ENCODE peak calls at places on chromosomes 5 and 9, in nine cellular contexts. One of them, this sample, is unnamed.

GRCh38 chr5:8749556-8749955 is 796.3 kb downstream of the SEMA5A start:
- DNase-seq in neural progenitor cell: no peak
- DNase-seq in RWPE1: no peak
- DNase-seq in nephron progenitor cell: no peak
- DNase-seq in progenitor cell of endocrine pancreas: no peak
- DNase-seq in astrocyte of the spinal cord: no peak
- DNase-seq in psoas muscle: no peak
- DNase-seq in lung: no peak
- DNase-seq in cardiac fibroblast: no peak
- DNase-seq in this sample: no peak

GRCh38 chr5:50593681-50594080 is 72.8 kb upstream of the PARP8 start:
- DNase-seq in astrocyte of the spinal cord: no peak
- DNase-seq in cardiac fibroblast: peak; percentile 14
- DNase-seq in progenitor cell of endocrine pancreas: no peak
- DNase-seq in RWPE1: no peak
- DNase-seq in lung: no peak
- DNase-seq in nephron progenitor cell: no peak
- DNase-seq in neural progenitor cell: no peak
- DNase-seq in psoas muscle: no peak
- DNase-seq in this sample: no peak

GRCh38 chr9:120928015-120928719 is 1.6 kb upstream of the TRAF1 start:
- DNase-seq in astrocyte of the spinal cord: no peak
- DNase-seq in lung: peak; percentile 58
- DNase-seq in nephron progenitor cell: no peak
- DNase-seq in psoas muscle: peak; percentile 40
- DNase-seq in progenitor cell of endocrine pancreas: no peak
- DNase-seq in cardiac fibroblast: peak; percentile 40
- DNase-seq in neural progenitor cell: peak; percentile 39
- DNase-seq in RWPE1: peak; percentile 62
- DNase-seq in this sample: no peak

GRCh38 chr9:90815183-90815943 is 13.7 kb downstream of the SYK start:
- DNase-seq in nephron progenitor cell: no peak
- DNase-seq in RWPE1: no peak
- DNase-seq in neural progenitor cell: no peak
- DNase-seq in cardiac fibroblast: no peak
- DNase-seq in astrocyte of the spinal cord: no peak
- DNase-seq in psoas muscle: no peak
- DNase-seq in progenitor cell of endocrine pancreas: no peak
- DNase-seq in lung: no peak
- DNase-seq in this sample: no peak

GRCh38 chr9:88713022-88713421 is 178.0 kb downstream of the NXNL2 start:
- DNase-seq in psoas muscle: no peak
- DNase-seq in cardiac fibroblast: no peak
- DNase-seq in nephron progenitor cell: no peak
- DNase-seq in astrocyte of the spinal cord: no peak
- DNase-seq in lung: no peak
- DNase-seq in RWPE1: no peak
- DNase-seq in progenitor cell of endocrine pancreas: no peak
- DNase-seq in neural progenitor cell: no peak
- DNase-seq in this sample: no peak

GRCh38 chr5:3277590-3278196 is 317.9 kb upstream of the IRX1 start:
- DNase-seq in nephron progenitor cell: no peak
- DNase-seq in lung: no peak
- DNase-seq in progenitor cell of endocrine pancreas: no peak
- DNase-seq in neural progenitor cell: peak; percentile 78
- DNase-seq in cardiac fibroblast: no peak
- DNase-seq in psoas muscle: no peak
- DNase-seq in astrocyte of the spinal cord: no peak
- DNase-seq in RWPE1: no peak
- DNase-seq in this sample: no peak

GRCh38 chr9:34125681-34126206 is 754 bp downstream of the DCAF12 start:
- DNase-seq in nephron progenitor cell: peak; percentile 12
- DNase-seq in psoas muscle: no peak
- DNase-seq in astrocyte of the spinal cord: peak; percentile 19
- DNase-seq in neural progenitor cell: peak; percentile 43
- DNase-seq in cardiac fibroblast: peak; percentile 43
- DNase-seq in lung: no peak
- DNase-seq in progenitor cell of endocrine pancreas: no peak
- DNase-seq in RWPE1: peak; percentile 67
- DNase-seq in this sample: no peak

GRCh38 chr9:72509635-72510034 is 11.8 kb upstream of the TMC1 start:
- DNase-seq in RWPE1: peak; percentile 30
- DNase-seq in cardiac fibroblast: peak; percentile 64
- DNase-seq in progenitor cell of endocrine pancreas: no peak
- DNase-seq in neural progenitor cell: no peak
- DNase-seq in astrocyte of the spinal cord: peak; percentile 38
- DNase-seq in psoas muscle: no peak
- DNase-seq in lung: no peak
- DNase-seq in nephron progenitor cell: no peak
- DNase-seq in this sample: peak; percentile 51

GRCh38 chr9:134374301-134375010 is 48.2 kb downstream of the RXRA start:
- DNase-seq in lung: no peak
- DNase-seq in neural progenitor cell: no peak
- DNase-seq in RWPE1: no peak
- DNase-seq in progenitor cell of endocrine pancreas: no peak
- DNase-seq in cardiac fibroblast: no peak
- DNase-seq in psoas muscle: peak; percentile 84
- DNase-seq in nephron progenitor cell: no peak
- DNase-seq in astrocyte of the spinal cord: no peak
- DNase-seq in this sample: no peak

GRCh38 chr9:134372621-134373267 is 46.5 kb downstream of the RXRA start:
- DNase-seq in progenitor cell of endocrine pancreas: no peak
- DNase-seq in lung: peak; percentile 74
- DNase-seq in nephron progenitor cell: no peak
- DNase-seq in astrocyte of the spinal cord: no peak
- DNase-seq in psoas muscle: peak; percentile 76
- DNase-seq in RWPE1: peak; percentile 68
- DNase-seq in cardiac fibroblast: no peak
- DNase-seq in neural progenitor cell: no peak
- DNase-seq in this sample: no peak

GRCh38 chr9:134373953-134374300 is 47.7 kb downstream of the RXRA start:
- DNase-seq in astrocyte of the spinal cord: no peak
- DNase-seq in neural progenitor cell: no peak
- DNase-seq in lung: no peak
- DNase-seq in nephron progenitor cell: no peak
- DNase-seq in cardiac fibroblast: no peak
- DNase-seq in progenitor cell of endocrine pancreas: no peak
- DNase-seq in psoas muscle: no peak
- DNase-seq in RWPE1: no peak
- DNase-seq in this sample: no peak

GRCh38 chr9:134371731-134372130 is 45.5 kb downstream of the RXRA start:
- DNase-seq in lung: peak; percentile 83
- DNase-seq in psoas muscle: peak; percentile 87
- DNase-seq in astrocyte of the spinal cord: no peak
- DNase-seq in RWPE1: peak; percentile 98
- DNase-seq in nephron progenitor cell: no peak
- DNase-seq in cardiac fibroblast: no peak
- DNase-seq in neural progenitor cell: no peak
- DNase-seq in progenitor cell of endocrine pancreas: no peak
- DNase-seq in this sample: no peak

DNA sequence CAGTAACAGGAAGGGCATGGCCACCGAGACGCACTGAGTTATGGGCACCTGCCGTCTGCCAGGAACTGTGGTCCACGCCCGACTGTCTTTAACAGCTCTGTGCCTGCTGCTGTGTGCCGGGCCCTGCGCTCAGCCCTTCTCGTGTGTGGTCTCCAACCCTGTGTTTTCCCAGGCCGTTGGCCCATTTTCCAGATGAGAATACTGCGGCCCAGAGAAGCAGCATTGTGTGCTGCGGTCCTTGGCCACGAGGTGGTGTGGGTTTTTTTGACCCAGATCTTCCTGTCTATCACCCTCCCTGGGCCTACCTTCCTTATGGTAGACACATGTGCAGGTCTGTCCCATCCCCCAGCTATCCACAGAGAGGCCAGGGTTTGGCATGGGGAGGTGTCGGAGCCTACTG is 47.0 kb downstream of the RXRA start:
- DNase-seq in RWPE1: no peak
- DNase-seq in astrocyte of the spinal cord: no peak
- DNase-seq in cardiac fibroblast: no peak
- DNase-seq in psoas muscle: no peak
- DNase-seq in progenitor cell of endocrine pancreas: no peak
- DNase-seq in lung: no peak
- DNase-seq in neural progenitor cell: no peak
- DNase-seq in nephron progenitor cell: no peak
- DNase-seq in this sample: no peak
- TF ChIP-seq CTCF in RWPE1: no peak
- TF ChIP-seq CTCF in astrocyte of the spinal cord: no peak
- TF ChIP-seq CTCF in cardiac fibroblast: no peak
- TF ChIP-seq CTCF in psoas muscle: peak; percentile 28
- TF ChIP-seq CTCF in progenitor cell of endocrine pancreas: no peak
- TF ChIP-seq CTCF in lung: no peak
- TF ChIP-seq CTCF in neural progenitor cell: no peak
- TF ChIP-seq CTCF in nephron progenitor cell: no peak
- TF ChIP-seq CTCF in this sample: no peak

DNA sequence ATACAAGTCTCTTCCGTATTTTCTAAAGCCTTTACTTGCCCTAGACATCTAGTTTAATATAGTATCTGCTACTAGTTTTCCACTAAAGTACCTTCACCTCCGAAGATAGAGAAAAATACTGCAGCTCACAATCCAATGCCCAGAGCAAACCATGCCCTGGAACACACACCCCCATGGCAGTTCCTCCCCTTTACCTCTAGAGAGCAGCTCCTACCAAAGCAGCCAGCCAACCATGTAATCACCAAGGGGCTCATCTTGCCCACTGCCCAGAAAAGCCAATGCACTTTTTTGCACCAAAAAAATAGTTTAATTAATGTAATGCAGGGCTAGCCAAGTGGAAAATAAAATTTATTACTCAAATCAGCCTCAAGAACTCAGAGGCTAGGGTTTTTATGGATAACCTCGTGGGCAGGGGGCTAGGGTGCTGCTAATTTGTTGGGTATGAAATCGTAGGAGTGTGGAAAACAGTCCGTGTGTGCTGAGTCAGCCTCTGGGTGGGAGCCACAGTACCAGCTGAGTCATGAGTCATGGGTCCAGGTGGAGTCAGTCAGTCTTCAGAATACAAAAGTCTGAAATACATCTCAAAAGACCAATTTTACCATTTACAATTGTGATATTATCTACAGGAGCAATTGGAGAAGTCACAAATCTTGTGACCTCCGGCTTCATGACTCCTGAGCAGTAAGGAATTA is 120.1 kb upstream of the ACO1 start:
- DNase-seq in neural progenitor cell: peak; percentile 69
- DNase-seq in astrocyte of the spinal cord: peak; percentile 22
- DNase-seq in nephron progenitor cell: peak; percentile 21
- DNase-seq in lung: no peak
- DNase-seq in cardiac fibroblast: peak; percentile 18
- DNase-seq in progenitor cell of endocrine pancreas: no peak
- DNase-seq in RWPE1: no peak
- DNase-seq in psoas muscle: no peak
- DNase-seq in this sample: no peak
- TF ChIP-seq CTCF in neural progenitor cell: peak; percentile 68
- TF ChIP-seq CTCF in astrocyte of the spinal cord: no peak
- TF ChIP-seq CTCF in nephron progenitor cell: peak; percentile 24
- TF ChIP-seq CTCF in lung: no peak
- TF ChIP-seq CTCF in cardiac fibroblast: no peak
- TF ChIP-seq CTCF in progenitor cell of endocrine pancreas: no peak
- TF ChIP-seq CTCF in RWPE1: no peak
- TF ChIP-seq CTCF in psoas muscle: no peak
- TF ChIP-seq CTCF in this sample: no peak

GRCh38 chr9:80177949-80178480 is 606.2 kb downstream of the TLE4 start:
- DNase-seq in RWPE1: no peak
- DNase-seq in nephron progenitor cell: no peak
- DNase-seq in astrocyte of the spinal cord: peak; percentile 40
- DNase-seq in lung: no peak
- DNase-seq in cardiac fibroblast: no peak
- DNase-seq in neural progenitor cell: no peak
- DNase-seq in progenitor cell of endocrine pancreas: no peak
- DNase-seq in psoas muscle: no peak
- DNase-seq in this sample: no peak

DNA sequence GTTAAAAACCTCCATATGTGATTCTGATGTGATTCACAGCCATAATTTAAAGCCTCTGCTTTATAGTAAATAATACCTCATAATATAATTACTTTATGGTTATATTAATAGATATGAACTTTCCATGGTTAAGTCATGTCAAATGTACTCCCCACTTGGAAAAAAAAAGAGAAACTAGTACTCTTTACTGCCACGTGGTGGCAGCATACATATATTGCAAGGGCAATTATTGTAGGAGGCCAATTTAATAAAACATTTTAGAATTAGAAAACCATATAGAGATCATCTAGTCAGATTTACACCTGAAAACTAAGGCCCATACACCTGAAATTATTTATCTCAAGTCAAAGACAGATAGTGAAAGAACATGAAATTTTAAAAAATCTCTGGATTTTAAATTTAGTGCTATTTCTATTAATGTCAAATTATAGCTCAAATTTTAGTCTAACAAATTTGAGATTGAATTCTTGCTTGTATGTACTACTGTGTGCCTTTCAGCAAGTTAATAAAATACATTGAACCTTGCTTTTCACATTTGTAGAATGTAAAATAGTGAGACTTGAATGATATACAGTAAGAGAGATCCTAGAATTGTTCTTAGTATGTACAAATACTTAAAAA is 603.6 kb downstream of the TLE4 start:
- DNase-seq in RWPE1: peak; percentile 31
- DNase-seq in lung: no peak
- DNase-seq in neural progenitor cell: peak; percentile 57
- DNase-seq in psoas muscle: no peak
- DNase-seq in progenitor cell of endocrine pancreas: no peak
- DNase-seq in astrocyte of the spinal cord: peak; percentile 67
- DNase-seq in cardiac fibroblast: peak; percentile 72
- DNase-seq in nephron progenitor cell: peak; percentile 25
- DNase-seq in this sample: no peak
- TF ChIP-seq CTCF in RWPE1: peak; percentile 95
- TF ChIP-seq CTCF in lung: peak; percentile 53
- TF ChIP-seq CTCF in neural progenitor cell: peak; percentile 86
- TF ChIP-seq CTCF in psoas muscle: peak; percentile 82
- TF ChIP-seq CTCF in progenitor cell of endocrine pancreas: peak; percentile 82
- TF ChIP-seq CTCF in astrocyte of the spinal cord: peak; percentile 72
- TF ChIP-seq CTCF in cardiac fibroblast: peak; percentile 67
- TF ChIP-seq CTCF in nephron progenitor cell: peak; percentile 77
- TF ChIP-seq CTCF in this sample: peak; percentile 47

GRCh38 chr9:113507256-113507655 is 43.7 kb downstream of the RGS3 start:
- DNase-seq in neural progenitor cell: no peak
- DNase-seq in psoas muscle: no peak
- DNase-seq in progenitor cell of endocrine pancreas: no peak
- DNase-seq in nephron progenitor cell: no peak
- DNase-seq in RWPE1: no peak
- DNase-seq in astrocyte of the spinal cord: no peak
- DNase-seq in lung: no peak
- DNase-seq in cardiac fibroblast: no peak
- DNase-seq in this sample: no peak

GRCh38 chr9:113511047-113511521 is 47.6 kb downstream of the RGS3 start:
- DNase-seq in lung: no peak
- DNase-seq in progenitor cell of endocrine pancreas: no peak
- DNase-seq in nephron progenitor cell: no peak
- DNase-seq in RWPE1: no peak
- DNase-seq in neural progenitor cell: no peak
- DNase-seq in psoas muscle: no peak
- DNase-seq in cardiac fibroblast: no peak
- DNase-seq in astrocyte of the spinal cord: no peak
- DNase-seq in this sample: no peak

GRCh38 chr9:113505963-113506624 is 42.6 kb downstream of the RGS3 start:
- DNase-seq in cardiac fibroblast: no peak
- DNase-seq in astrocyte of the spinal cord: no peak
- DNase-seq in psoas muscle: no peak
- DNase-seq in RWPE1: no peak
- DNase-seq in lung: no peak
- DNase-seq in neural progenitor cell: peak; percentile 95
- DNase-seq in progenitor cell of endocrine pancreas: no peak
- DNase-seq in nephron progenitor cell: peak; percentile 50
- DNase-seq in this sample: no peak

GRCh38 chr9:113509463-113509862 is 45.9 kb downstream of the RGS3 start:
- DNase-seq in lung: no peak
- DNase-seq in nephron progenitor cell: no peak
- DNase-seq in progenitor cell of endocrine pancreas: no peak
- DNase-seq in psoas muscle: no peak
- DNase-seq in RWPE1: no peak
- DNase-seq in astrocyte of the spinal cord: peak; percentile 43
- DNase-seq in cardiac fibroblast: peak; percentile 51
- DNase-seq in neural progenitor cell: no peak
- DNase-seq in this sample: no peak

GRCh38 chr9:113508111-113508749 is 44.7 kb downstream of the RGS3 start:
- DNase-seq in astrocyte of the spinal cord: no peak
- DNase-seq in RWPE1: no peak
- DNase-seq in cardiac fibroblast: no peak
- DNase-seq in neural progenitor cell: no peak
- DNase-seq in progenitor cell of endocrine pancreas: no peak
- DNase-seq in psoas muscle: no peak
- DNase-seq in nephron progenitor cell: no peak
- DNase-seq in lung: no peak
- DNase-seq in this sample: no peak
- TF ChIP-seq CTCF in astrocyte of the spinal cord: peak; percentile 7
- TF ChIP-seq CTCF in RWPE1: no peak
- TF ChIP-seq CTCF in cardiac fibroblast: peak; percentile 8
- TF ChIP-seq CTCF in neural progenitor cell: peak; percentile 41
- TF ChIP-seq CTCF in progenitor cell of endocrine pancreas: no peak
- TF ChIP-seq CTCF in psoas muscle: no peak
- TF ChIP-seq CTCF in nephron progenitor cell: no peak
- TF ChIP-seq CTCF in lung: no peak
- TF ChIP-seq CTCF in this sample: peak; percentile 57